ENCODE peak calls at places on chromosomes 6 and 20, in four cellular contexts. R, Q, T and S are unnamed samples.

GRCh38 chr6:13357551-13358075 is 29.3 kb upstream of the TBC1D7 start:
- DNase-seq in R (no peak), Q (no peak), T (no peak), S (no peak)

GRCh38 chr20:34907616-34908469 is 31.4 kb downstream of the ACSS2 start:
- DNase-seq in R (peak), Q (peak), T (peak), S (no peak)

GRCh38 chr20:58634121-58634817 is 16.8 kb upstream of the STX16 start:
- DNase-seq in R (peak), Q (no peak), T (no peak), S (no peak)

GRCh38 chr6:164178933-164179332 is 764.4 kb downstream of the QKI start:
- DNase-seq in R (no peak), Q (no peak), T (no peak), S (no peak)

GRCh38 chr6:7706269-7706668 is 19.6 kb upstream of the BMP6 start:
- DNase-seq in R (no peak), Q (no peak), T (no peak), S (no peak)

GRCh38 chr6:133396630-133397335 is 155.6 kb downstream of the EYA4 start:
- DNase-seq in R (no peak), Q (no peak), T (no peak), S (no peak)

GRCh38 chr6:90080876-90081464 is 186.7 kb downstream of the GJA10 start:
- DNase-seq in R (no peak), Q (no peak), T (no peak), S (no peak)

GRCh38 chr20:62918830-62919229 is 7.5 kb downstream of the DIDO1 start:
- DNase-seq in R (no peak), Q (no peak), T (no peak), S (no peak)

GRCh38 chr6:157032923-157033322 is 255.7 kb downstream of the ARID1B start:
- DNase-seq in R (no peak), Q (no peak), T (no peak), S (no peak)

GRCh38 chr6:118720125-118720473 is 68.7 kb upstream of the CEP85L start:
- DNase-seq in R (no peak), Q (no peak), T (no peak), S (no peak)

GRCh38 chr6:143513410-143513809 is 1.9 kb upstream of the FUCA2 start:
- DNase-seq in R (peak), Q (no peak), T (peak), S (no peak)

GRCh38 chr20:37123441-37123840 is 27.6 kb upstream of the RBL1 start:
- DNase-seq in R (peak), Q (no peak), T (no peak), S (no peak)

GRCh38 chr6:150567823-150568383 is 31.8 kb upstream of the PLEKHG1 start:
- DNase-seq in R (no peak), Q (no peak), T (no peak), S (no peak)

GRCh38 chr6:98627129-98627775 is 207.1 kb upstream of the POU3F2 start:
- DNase-seq in R (no peak), Q (no peak), T (no peak), S (no peak)

GRCh38 chr20:49318430-49319203 is 40.8 kb upstream of the ZNFX1 start:
- DNase-seq in R (no peak), Q (no peak), T (no peak), S (no peak)

GRCh38 chr6:22784611-22785010 is 215.2 kb downstream of the HDGFL1 start:
- DNase-seq in R (no peak), Q (no peak), T (no peak), S (no peak)

GRCh38 chr6:30344868-30345671 is at the start of gene RPP21:
- DNase-seq in R (peak), Q (peak), T (peak), S (peak)

GRCh38 chr6:28643017-28643740 is 117.5 kb downstream of the GPX5 start:
- DNase-seq in R (no peak), Q (no peak), T (peak), S (no peak)

GRCh38 chr20:829531-829930 is 4.0 kb upstream of the FAM110A start:
- DNase-seq in R (no peak), Q (no peak), T (no peak), S (no peak)

GRCh38 chr6:166008441-166009369 is 158.9 kb downstream of the TBXT start:
- DNase-seq in R (no peak), Q (no peak), T (peak), S (no peak)

DNA sequence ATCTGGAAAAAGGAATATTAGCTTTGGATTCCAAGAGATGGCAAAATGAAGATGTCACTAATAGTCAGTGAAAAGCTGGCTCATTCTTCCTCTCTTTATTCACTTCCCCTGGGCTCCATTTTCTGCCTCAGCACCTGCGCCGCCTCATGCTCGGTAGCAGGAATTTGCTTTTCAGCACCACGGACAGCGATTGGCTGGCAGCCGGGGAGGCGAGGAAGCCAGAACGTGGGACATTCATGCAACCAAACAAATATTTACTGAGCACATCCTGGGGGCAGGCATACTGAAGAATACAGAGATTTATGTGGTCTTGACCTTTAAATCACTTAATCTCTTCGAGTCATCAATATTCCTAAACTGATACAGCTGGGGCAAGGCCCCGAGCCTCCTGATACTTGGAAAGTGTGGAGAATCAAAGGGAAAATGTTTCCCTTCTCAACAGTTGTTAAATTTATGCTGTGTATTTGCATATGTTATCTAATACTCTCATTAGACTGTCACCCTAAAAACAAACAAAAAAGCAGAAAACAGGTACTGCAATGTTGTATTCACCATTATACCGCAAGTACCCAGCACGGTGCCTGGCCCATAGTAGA is 12.1 kb upstream of the PDYN start:
- DNase-seq in R (peak), Q (peak), T (no peak), S (peak)
- TF ChIP-seq CTCF in R (no peak), Q (no peak), T (no peak), S (no peak)

GRCh38 chr6:3068329-3069223 is at the start of gene RIPK1:
- DNase-seq in R (peak), Q (peak), T (peak), S (peak)
- TF ChIP-seq CTCF in R (peak), Q (peak), T (peak), S (no peak)

GRCh38 chr6:107079429-107079828 is 35.9 kb downstream of the BEND3 start:
- DNase-seq in R (no peak), Q (no peak), T (peak), S (no peak)

GRCh38 chr6:107077710-107078109 is 37.6 kb downstream of the BEND3 start:
- DNase-seq in R (no peak), Q (no peak), T (no peak), S (no peak)

GRCh38 chr6:107083047-107083768 is 32.1 kb downstream of the BEND3 start:
- DNase-seq in R (no peak), Q (no peak), T (no peak), S (no peak)

GRCh38 chr6:107082045-107082444 is 33.3 kb downstream of the BEND3 start:
- DNase-seq in R (no peak), Q (no peak), T (no peak), S (no peak)

DNA sequence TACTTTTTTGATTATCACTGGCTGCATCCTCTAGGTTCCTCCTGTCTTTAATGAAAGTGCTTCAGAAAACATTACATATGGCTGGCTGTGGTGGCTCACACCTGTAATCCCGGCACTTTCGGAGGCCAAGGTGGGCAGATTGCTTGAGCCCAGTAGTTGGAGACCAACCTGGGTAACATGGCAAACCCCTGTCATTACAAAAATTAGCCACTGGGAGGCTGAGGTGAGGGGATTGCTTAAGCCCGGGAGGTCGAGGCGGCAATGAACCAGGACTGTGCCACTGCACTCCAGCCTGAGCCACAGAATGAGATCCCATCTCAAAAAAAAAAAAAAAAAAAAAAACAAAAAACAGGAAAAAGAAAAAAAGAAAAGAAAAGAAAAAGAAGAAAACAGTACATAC is 35.3 kb downstream of the BEND3 start:
- DNase-seq in R (no peak), Q (no peak), T (peak), S (no peak)
- TF ChIP-seq CTCF in R (no peak), Q (no peak), T (peak), S (no peak)

GRCh38 chr6:79634491-79634890 is 3.4 kb downstream of the SH3BGRL2 start:
- DNase-seq in R (no peak), Q (no peak), T (no peak), S (no peak)

GRCh38 chr6:79635179-79635578 is 4.0 kb downstream of the SH3BGRL2 start:
- DNase-seq in R (no peak), Q (no peak), T (no peak), S (no peak)

GRCh38 chr6:79646006-79646405 is 14.9 kb downstream of the SH3BGRL2 start:
- DNase-seq in R (no peak), Q (no peak), T (no peak), S (no peak)

GRCh38 chr6:79636673-79637072 is 5.5 kb downstream of the SH3BGRL2 start:
- DNase-seq in R (no peak), Q (no peak), T (no peak), S (no peak)

DNA sequence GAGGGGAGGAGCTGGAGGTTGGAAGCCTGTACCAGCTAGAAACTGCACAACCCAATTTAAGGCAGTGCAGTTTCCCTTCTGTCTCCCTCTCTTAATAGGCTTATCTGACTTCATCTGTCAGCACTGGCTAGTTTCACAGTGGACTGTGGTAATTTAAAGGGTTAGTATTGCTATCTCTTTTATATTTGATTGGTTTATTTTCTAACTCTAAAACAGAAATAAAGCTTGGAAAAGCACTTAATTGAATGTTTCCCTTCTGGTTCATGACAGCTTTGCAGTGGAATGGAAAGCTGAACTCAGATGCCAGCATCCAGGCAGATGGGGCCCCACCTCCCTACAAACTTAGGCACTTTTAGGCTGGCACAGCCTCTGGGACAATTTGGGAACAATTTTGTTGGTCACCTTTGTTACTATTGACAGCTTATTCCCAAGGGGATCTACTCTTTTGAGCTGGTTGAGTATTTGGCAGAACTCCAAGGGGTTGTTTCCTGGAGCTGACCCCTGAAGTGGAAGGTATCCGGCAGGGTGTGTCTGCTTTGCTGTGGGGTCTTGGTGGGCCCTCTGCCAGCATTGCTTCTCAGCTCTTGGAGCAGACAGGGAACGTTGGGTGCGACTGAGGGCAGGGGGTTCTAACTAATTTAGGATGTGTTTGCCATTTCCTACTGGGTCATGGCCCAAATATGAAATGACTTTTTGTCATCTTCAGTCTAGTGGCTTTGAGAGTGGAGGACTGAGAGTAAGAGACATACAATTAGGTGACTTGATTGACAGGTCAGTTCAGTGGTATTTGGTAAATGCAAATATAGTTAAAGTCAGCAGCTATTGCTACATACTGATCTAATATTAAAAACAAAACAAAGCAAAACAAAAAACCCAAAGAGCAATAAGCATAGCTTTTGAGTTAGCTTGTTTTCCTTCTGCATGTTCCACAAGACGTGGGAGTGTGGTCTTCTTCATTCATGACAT is 9.3 kb downstream of the SH3BGRL2 start:
- DNase-seq in R (no peak), Q (no peak), T (peak), S (no peak)
- TF ChIP-seq CTCF in R (no peak), Q (no peak), T (no peak), S (no peak)

GRCh38 chr6:78770766-78771165 is 96.6 kb upstream of the IRAK1BP1 start:
- DNase-seq in R (no peak), Q (no peak), T (no peak), S (no peak)
- TF ChIP-seq CTCF in R (no peak), Q (no peak), T (no peak), S (no peak)